ENCODE peak calls at places on chromosomes 12 and 14, in eight cellular contexts. T is activated naive CD8-positive, alpha-beta T cell treated with anti-CD3 and anti-CD28 coated beads for 36 hours; G is choroid plexus epithelial cell; R is NCI-H774; M is HS-5; J is astrocyte of the spinal cord; L is nephron progenitor cell; C is activated CD8-positive, alpha-beta memory T cell treated with anti-CD3 and anti-CD28 coated beads, Interleukin-2, amount 50 U/mL, for 48 hours. X is an unnamed sample.

GRCh38 chr14:31194095-31194494 is 13.5 kb downstream of the HECTD1 start:
- DNase-seq in T (no peak), G (peak; percentile 37), R (no peak), M (no peak), J (peak; percentile 54), L (no peak), C (peak; percentile 18), X (no peak)

GRCh38 chr14:33737446-33737845 is 213.4 kb downstream of the EGLN3 start:
- DNase-seq in T (no peak), G (no peak), R (no peak), M (peak; percentile 61), J (peak; percentile 33), L (no peak), C (no peak), X (no peak)

GRCh38 chr14:73935666-73936065 is 14.2 kb downstream of the FAM161B start:
- DNase-seq in T (no peak), G (peak; percentile 45), R (no peak), M (no peak), J (peak; percentile 9), L (no peak), C (no peak), X (no peak)

GRCh38 chr14:95320076-95320895 is 578 bp upstream of the CLMN start:
- DNase-seq in T (peak; percentile 4), G (no peak), R (no peak), M (no peak), J (no peak), L (no peak), C (no peak), X (peak; percentile 48)

GRCh38 chr14:102592969-102593840 is 756 bp downstream of the RCOR1 start:
- DNase-seq in T (peak; percentile 64), G (peak; percentile 52), R (no peak), M (no peak), J (peak; percentile 33), L (peak; percentile 67), C (peak; percentile 77), X (peak; percentile 48)

GRCh38 chr12:124923906-124924734 is 9.7 kb upstream of the UBC start:
- DNase-seq in T (no peak), G (peak; percentile 63), R (no peak), M (peak; percentile 68), J (peak; percentile 61), L (no peak), C (no peak), X (no peak)

GRCh38 chr12:6463858-6464257 is 6.6 kb downstream of the VAMP1 start:
- DNase-seq in T (no peak), G (no peak), R (no peak), M (no peak), J (no peak), L (no peak), C (peak; percentile 54), X (no peak)

GRCh38 chr12:87217486-87217885 is 811.7 kb downstream of the C12orf50 start:
- DNase-seq in T (no peak), G (peak; percentile 46), R (no peak), M (no peak), J (peak; percentile 18), L (no peak), C (no peak), X (no peak)

GRCh38 chr12:79451365-79451764 is 239.4 kb downstream of the PAWR start:
- DNase-seq in T (no peak), G (no peak), R (no peak), M (no peak), J (peak; percentile 8), L (no peak), C (no peak), X (no peak)

GRCh38 chr14:103510311-103511021 is 12.2 kb downstream of the CKB start:
- DNase-seq in T (no peak), G (no peak), R (no peak), M (no peak), J (no peak), L (no peak), C (no peak), X (no peak)

GRCh38 chr12:131536337-131536736 is 174.6 kb upstream of the SFSWAP start:
- DNase-seq in T (peak; percentile 31), G (no peak), R (no peak), M (no peak), J (no peak), L (no peak), C (no peak), X (no peak)

GRCh38 chr12:112199136-112199535 is 73.8 kb downstream of the TRAFD1 start:
- DNase-seq in T (no peak), G (peak; percentile 14), R (no peak), M (no peak), J (no peak), L (no peak), C (no peak), X (no peak)

GRCh38 chr12:119302334-119303132 is 32.0 kb upstream of the CCDC60 start:
- DNase-seq in T (no peak), G (no peak), R (no peak), M (no peak), J (no peak), L (peak; percentile 21), C (no peak), X (peak; percentile 64)

GRCh38 chr12:106541201-106541600 is 41.6 kb upstream of the RFX4 start:
- DNase-seq in T (no peak), G (no peak), R (no peak), M (no peak), J (no peak), L (no peak), C (no peak), X (no peak)

GRCh38 chr12:5549011-5549410 is 117.1 kb downstream of the NTF3 start:
- DNase-seq in T (no peak), G (no peak), R (no peak), M (no peak), J (no peak), L (no peak), C (no peak), X (no peak)

GRCh38 chr14:57863471-57863870 is 2.4 kb downstream of the SLC35F4 start:
- DNase-seq in T (no peak), G (no peak), R (no peak), M (no peak), J (no peak), L (no peak), C (no peak), X (no peak)

GRCh38 chr12:113462880-113463745 is 8.6 kb downstream of the LHX5 start:
- DNase-seq in T (no peak), G (no peak), R (no peak), M (no peak), J (no peak), L (peak; percentile 53), C (no peak), X (peak; percentile 11)

GRCh38 chr12:132285991-132286681 is 43.3 kb downstream of the GALNT9 start:
- DNase-seq in T (no peak), G (peak; percentile 84), R (no peak), M (no peak), J (peak; percentile 56), L (peak; percentile 53), C (no peak), X (no peak)

GRCh38 chr14:57747036-57747435 is 118.9 kb downstream of the SLC35F4 start:
- DNase-seq in T (no peak), G (no peak), R (no peak), M (no peak), J (no peak), L (no peak), C (no peak), X (no peak)

GRCh38 chr14:100304825-100305445 is 1.3 kb downstream of the SLC25A29 start:
- DNase-seq in T (peak; percentile 7), G (peak; percentile 46), R (no peak), M (no peak), J (peak; percentile 34), L (peak; percentile 49), C (no peak), X (no peak)

GRCh38 chr12:116495260-116495659 is 63.9 kb upstream of the MAP1LC3B2 start:
- DNase-seq in T (no peak), G (no peak), R (no peak), M (no peak), J (peak; percentile 41), L (no peak), C (no peak), X (no peak)

GRCh38 chr14:34347683-34348082 is 114.4 kb downstream of the SPTSSA start:
- DNase-seq in T (no peak), G (no peak), R (no peak), M (no peak), J (no peak), L (no peak), C (no peak), X (no peak)

GRCh38 chr14:66974397-66975025 is 214.7 kb upstream of the GARIN2 start:
- DNase-seq in T (no peak), G (peak; percentile 60), R (no peak), M (peak; percentile 56), J (peak; percentile 7), L (no peak), C (no peak), X (no peak)

GRCh38 chr12:98750511-98750910 is 105.4 kb downstream of the APAF1 start:
- DNase-seq in T (no peak), G (peak; percentile 20), R (no peak), M (no peak), J (peak; percentile 67), L (no peak), C (no peak), X (no peak)

GRCh38 chr14:100096656-100097055 is 31.4 kb downstream of the EVL start:
- DNase-seq in T (no peak), G (peak; percentile 94), R (no peak), M (peak; percentile 53), J (peak; percentile 58), L (no peak), C (no peak), X (no peak)

GRCh38 chr12:111927346-111927745 is 85.3 kb downstream of the MAPKAPK5 start:
- DNase-seq in T (no peak), G (no peak), R (no peak), M (no peak), J (no peak), L (no peak), C (no peak), X (no peak)

GRCh38 chr14:106210650-106211049 is 684.3 kb downstream of the TMEM121 start:
- DNase-seq in T (no peak), G (no peak), R (no peak), M (no peak), J (no peak), L (no peak), C (no peak), X (no peak)

GRCh38 chr12:132404435-132404855 is 75.1 kb upstream of the GALNT9 start:
- DNase-seq in T (no peak), G (no peak), R (no peak), M (no peak), J (no peak), L (no peak), C (no peak), X (no peak)

GRCh38 chr14:61812347-61813100 is 50.3 kb downstream of the SNAPC1 start:
- DNase-seq in T (peak; percentile 23), G (peak; percentile 13), R (no peak), M (no peak), J (no peak), L (peak; percentile 67), C (peak; percentile 61), X (peak; percentile 32)

GRCh38 chr12:100234166-100234565 is 32.7 kb downstream of the DEPDC4 start:
- DNase-seq in T (no peak), G (peak; percentile 54), R (no peak), M (peak; percentile 62), J (peak; percentile 7), L (peak; percentile 4), C (no peak), X (no peak)

GRCh38 chr12:65565601-65566560 is 258.4 kb upstream of the HMGA2 start:
- DNase-seq in T (no peak), G (peak; percentile 97), R (no peak), M (peak; percentile 97), J (peak; percentile 95), L (no peak), C (no peak), X (no peak)

GRCh38 chr12:40192704-40193255 is 32.0 kb upstream of the LRRK2 start:
- DNase-seq in T (no peak), G (no peak), R (no peak), M (no peak), J (no peak), L (no peak), C (no peak), X (no peak)

GRCh38 chr14:104546591-104547309 is 32.8 kb upstream of the C14orf180 start:
- DNase-seq in T (no peak), G (no peak), R (no peak), M (no peak), J (no peak), L (no peak), C (no peak), X (no peak)

GRCh38 chr14:31716208-31716607 is 155.0 kb downstream of the NUBPL start:
- DNase-seq in T (no peak), G (no peak), R (no peak), M (no peak), J (no peak), L (no peak), C (no peak), X (no peak)

X was measured in neuronal stem cell.